ENCODE peak calls at places on chromosomes 6 and 20, in five cellular contexts. R is activated CD8-positive, alpha-beta memory T cell treated with anti-CD3 and anti-CD28 coated beads for 1 hour; H is PC-9; V is HuH-7.5; F is BJ. P is an unnamed sample.

GRCh38 chr6:20056350-20056992 is 155.8 kb downstream of the MBOAT1 start:
- DNase-seq in R (no peak), H (peak; percentile 8), V (no peak), F (no peak), P (peak; percentile 24)

GRCh38 chr6:144063744-144064401 is 31.5 kb downstream of the SF3B5 start:
- DNase-seq in R (peak; percentile 79), H (peak; percentile 81), V (peak; percentile 90), F (no peak), P (no peak)

GRCh38 chr6:92538926-92539325 is 880.4 kb downstream of the EPHA7 start:
- DNase-seq in R (no peak), H (no peak), V (no peak), F (no peak), P (no peak)

GRCh38 chr20:19211661-19212523 is 550 bp upstream of the SLC24A3 start:
- DNase-seq in R (no peak), H (no peak), V (no peak), F (no peak), P (no peak)

GRCh38 chr6:40349092-40349491 is 238.1 kb downstream of the LRFN2 start:
- DNase-seq in R (no peak), H (no peak), V (no peak), F (no peak), P (no peak)

GRCh38 chr6:150418825-150419594 is 50.2 kb downstream of the IYD start:
- DNase-seq in R (peak; percentile 21), H (no peak), V (peak; percentile 72), F (no peak), P (no peak)

GRCh38 chr6:168132531-168133184 is 53.6 kb upstream of the FRMD1 start:
- DNase-seq in R (no peak), H (no peak), V (peak; percentile 73), F (peak; percentile 9), P (no peak)

GRCh38 chr6:2108700-2109306 is 136.6 kb downstream of the GMDS start:
- DNase-seq in R (no peak), H (no peak), V (no peak), F (no peak), P (no peak)

GRCh38 chr6:164037165-164037564 is 622.6 kb downstream of the QKI start:
- DNase-seq in R (no peak), H (no peak), V (no peak), F (no peak), P (no peak)

GRCh38 chr6:27811383-27811782 is 100.8 kb downstream of the OR2B2 start:
- DNase-seq in R (no peak), H (no peak), V (no peak), F (no peak), P (no peak)

GRCh38 chr6:10951675-10952282 is 64.9 kb downstream of the SYCP2L start:
- DNase-seq in R (no peak), H (peak; percentile 12), V (peak; percentile 20), F (peak; percentile 66), P (peak; percentile 58)

GRCh38 chr20:63224272-63225081 is 8.5 kb upstream of the YTHDF1 start:
- DNase-seq in R (no peak), H (peak; percentile 96), V (peak; percentile 58), F (no peak), P (no peak)

P was measured in HS-5.